ENCODE peak calls at places on chromosomes 12 and 14, in five cellular contexts. One of them, this sample, is unnamed.

GRCh38 chr12:51636986-51637385 is 46.0 kb downstream of the SCN8A start:
- DNase-seq in epithelial cell of esophagus: no peak
- DNase-seq in fibroblast of the aortic adventitia: no peak
- DNase-seq in tibial artery: no peak
- DNase-seq in AG09309: no peak
- DNase-seq in this sample: no peak

GRCh38 chr14:34012978-34013713 is 62.3 kb upstream of the EGLN3 start:
- DNase-seq in epithelial cell of esophagus: peak; percentile 41
- DNase-seq in tibial artery: no peak
- DNase-seq in AG09309: no peak
- DNase-seq in fibroblast of the aortic adventitia: no peak
- DNase-seq in this sample: no peak

GRCh38 chr12:24366514-24366913 is 417.0 kb upstream of the SOX5 start:
- DNase-seq in epithelial cell of esophagus: no peak
- DNase-seq in AG09309: no peak
- DNase-seq in tibial artery: no peak
- DNase-seq in fibroblast of the aortic adventitia: no peak
- DNase-seq in this sample: no peak

GRCh38 chr12:121296618-121297476 is at the start of gene CAMKK2:
- DNase-seq in fibroblast of the aortic adventitia: peak; percentile 67
- DNase-seq in AG09309: peak; percentile 3
- DNase-seq in tibial artery: peak; percentile 76
- DNase-seq in epithelial cell of esophagus: peak; percentile 90
- DNase-seq in this sample: peak; percentile 94

GRCh38 chr12:114743799-114744198 is 59.8 kb upstream of the TBX3 start:
- DNase-seq in tibial artery: no peak
- DNase-seq in AG09309: no peak
- DNase-seq in fibroblast of the aortic adventitia: no peak
- DNase-seq in epithelial cell of esophagus: no peak
- DNase-seq in this sample: no peak

GRCh38 chr14:99686557-99687283 is 2.6 kb downstream of the CYP46A1 start:
- DNase-seq in epithelial cell of esophagus: no peak
- DNase-seq in tibial artery: no peak
- DNase-seq in AG09309: no peak
- DNase-seq in fibroblast of the aortic adventitia: no peak
- DNase-seq in this sample: no peak

GRCh38 chr12:70645494-70646317 is 8.5 kb upstream of the PTPRB start:
- DNase-seq in tibial artery: peak; percentile 53
- DNase-seq in fibroblast of the aortic adventitia: peak; percentile 94
- DNase-seq in AG09309: peak; percentile 89
- DNase-seq in epithelial cell of esophagus: peak; percentile 86
- DNase-seq in this sample: no peak

GRCh38 chr12:59041241-59042121 is 121.2 kb upstream of the LRIG3 start:
- DNase-seq in AG09309: peak; percentile 79
- DNase-seq in epithelial cell of esophagus: peak; percentile 95
- DNase-seq in tibial artery: no peak
- DNase-seq in fibroblast of the aortic adventitia: peak; percentile 95
- DNase-seq in this sample: no peak

GRCh38 chr12:22925593-22925992 is 300.6 kb downstream of the ETNK1 start:
- DNase-seq in AG09309: no peak
- DNase-seq in epithelial cell of esophagus: no peak
- DNase-seq in fibroblast of the aortic adventitia: no peak
- DNase-seq in tibial artery: no peak
- DNase-seq in this sample: no peak

GRCh38 chr12:12016284-12017100 is 54.2 kb upstream of the BCL2L14 start:
- DNase-seq in tibial artery: no peak
- DNase-seq in AG09309: no peak
- DNase-seq in fibroblast of the aortic adventitia: no peak
- DNase-seq in epithelial cell of esophagus: no peak
- DNase-seq in this sample: no peak

DNA sequence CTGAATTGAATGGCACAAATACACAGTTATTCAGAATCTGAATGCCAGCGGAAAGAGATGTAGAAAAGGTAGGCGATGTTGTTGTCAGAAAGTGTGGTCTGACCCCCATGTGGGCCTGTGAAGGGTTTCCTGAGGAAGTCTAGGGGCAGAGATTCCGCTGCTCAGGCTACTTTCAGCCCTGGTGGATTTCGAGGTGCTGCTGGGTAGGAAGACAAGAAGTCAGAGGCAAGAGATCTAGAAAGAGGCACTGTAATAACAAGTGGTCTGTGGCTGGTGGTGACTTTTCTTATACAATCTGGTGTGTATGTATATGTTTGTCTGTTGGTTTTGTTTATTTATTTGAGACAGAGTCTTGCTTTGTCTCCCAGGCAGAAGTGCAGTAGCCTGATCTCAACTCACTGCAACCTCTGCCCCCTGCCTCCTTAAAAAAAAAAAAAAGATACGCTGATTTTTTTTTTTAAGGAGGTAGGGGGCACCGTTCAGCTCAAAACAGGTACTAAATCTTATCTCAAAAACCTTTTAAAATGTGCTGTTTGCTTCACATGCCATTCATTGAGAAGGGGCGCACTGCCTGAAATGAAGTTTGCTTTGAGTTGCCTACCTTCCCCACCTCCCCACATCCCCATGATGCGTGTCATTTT is 27.1 kb upstream of the MANSC4 start:
- DNase-seq in AG09309: no peak
- DNase-seq in epithelial cell of esophagus: no peak
- DNase-seq in fibroblast of the aortic adventitia: no peak
- DNase-seq in tibial artery: no peak
- DNase-seq in this sample: no peak
- TF ChIP-seq CTCF in AG09309: no peak
- TF ChIP-seq CTCF in epithelial cell of esophagus: no peak
- TF ChIP-seq CTCF in fibroblast of the aortic adventitia: no peak
- TF ChIP-seq CTCF in tibial artery: no peak
- TF ChIP-seq CTCF in this sample: no peak

GRCh38 chr14:103463149-103463548 is 59.5 kb downstream of the CKB start:
- DNase-seq in fibroblast of the aortic adventitia: no peak
- DNase-seq in epithelial cell of esophagus: no peak
- DNase-seq in AG09309: no peak
- DNase-seq in tibial artery: no peak
- DNase-seq in this sample: no peak
- TF ChIP-seq CTCF in fibroblast of the aortic adventitia: no peak
- TF ChIP-seq CTCF in epithelial cell of esophagus: no peak
- TF ChIP-seq CTCF in AG09309: no peak
- TF ChIP-seq CTCF in tibial artery: no peak
- TF ChIP-seq CTCF in this sample: no peak

GRCh38 chr12:115870021-115870420 is 407.5 kb downstream of the MED13L start:
- DNase-seq in fibroblast of the aortic adventitia: no peak
- DNase-seq in AG09309: no peak
- DNase-seq in tibial artery: no peak
- DNase-seq in epithelial cell of esophagus: no peak
- DNase-seq in this sample: no peak
- TF ChIP-seq CTCF in fibroblast of the aortic adventitia: no peak
- TF ChIP-seq CTCF in AG09309: no peak
- TF ChIP-seq CTCF in tibial artery: no peak
- TF ChIP-seq CTCF in epithelial cell of esophagus: no peak
- TF ChIP-seq CTCF in this sample: no peak

DNA sequence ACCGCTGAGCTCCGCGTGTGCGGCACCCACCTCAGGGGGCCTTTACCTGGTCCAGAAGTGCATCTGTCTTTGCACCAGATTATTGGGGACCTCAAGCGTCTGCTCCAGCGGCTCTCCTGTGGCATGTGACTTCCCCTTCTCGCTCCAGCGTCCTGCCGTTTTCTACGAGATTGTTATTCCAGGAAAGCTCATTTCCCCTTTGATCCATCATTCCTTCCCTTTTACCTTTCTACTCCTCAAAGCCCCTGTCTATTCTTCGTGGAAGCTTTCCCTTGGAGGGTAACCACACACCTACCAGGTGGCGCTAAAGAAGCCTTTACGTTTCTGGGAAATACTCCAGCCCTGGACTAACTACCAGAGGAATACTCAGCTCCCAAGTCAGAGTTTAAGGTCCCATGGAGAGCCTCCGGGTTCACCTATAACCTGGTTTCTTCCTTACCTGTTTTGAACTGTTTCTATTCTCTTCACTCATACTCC is 1.5 kb downstream of the FKBP4 start:
- DNase-seq in fibroblast of the aortic adventitia: no peak
- DNase-seq in epithelial cell of esophagus: peak; percentile 36
- DNase-seq in AG09309: no peak
- DNase-seq in tibial artery: no peak
- DNase-seq in this sample: no peak
- TF ChIP-seq CTCF in fibroblast of the aortic adventitia: no peak
- TF ChIP-seq CTCF in epithelial cell of esophagus: peak; percentile 44
- TF ChIP-seq CTCF in AG09309: no peak
- TF ChIP-seq CTCF in tibial artery: no peak
- TF ChIP-seq CTCF in this sample: no peak

GRCh38 chr12:46221255-46222128 is 47.4 kb downstream of the SLC38A1 start:
- DNase-seq in tibial artery: no peak
- DNase-seq in fibroblast of the aortic adventitia: peak; percentile 83
- DNase-seq in epithelial cell of esophagus: peak; percentile 52
- DNase-seq in AG09309: no peak
- DNase-seq in this sample: no peak

GRCh38 chr12:46222642-46223041 is 46.2 kb downstream of the SLC38A1 start:
- DNase-seq in AG09309: no peak
- DNase-seq in epithelial cell of esophagus: no peak
- DNase-seq in fibroblast of the aortic adventitia: no peak
- DNase-seq in tibial artery: no peak
- DNase-seq in this sample: no peak

GRCh38 chr12:46219892-46220655 is 48.8 kb downstream of the SLC38A1 start:
- DNase-seq in AG09309: peak; percentile 55
- DNase-seq in epithelial cell of esophagus: peak; percentile 71
- DNase-seq in tibial artery: no peak
- DNase-seq in fibroblast of the aortic adventitia: peak; percentile 94
- DNase-seq in this sample: no peak

GRCh38 chr12:46224401-46224800 is 44.4 kb downstream of the SLC38A1 start:
- DNase-seq in epithelial cell of esophagus: no peak
- DNase-seq in fibroblast of the aortic adventitia: peak; percentile 98
- DNase-seq in AG09309: peak; percentile 51
- DNase-seq in tibial artery: peak; percentile 80
- DNase-seq in this sample: no peak

GRCh38 chr12:46223047-46223446 is 45.8 kb downstream of the SLC38A1 start:
- DNase-seq in epithelial cell of esophagus: no peak
- DNase-seq in fibroblast of the aortic adventitia: no peak
- DNase-seq in tibial artery: no peak
- DNase-seq in AG09309: no peak
- DNase-seq in this sample: no peak
- TF ChIP-seq CTCF in epithelial cell of esophagus: no peak
- TF ChIP-seq CTCF in fibroblast of the aortic adventitia: no peak
- TF ChIP-seq CTCF in tibial artery: no peak
- TF ChIP-seq CTCF in AG09309: no peak
- TF ChIP-seq CTCF in this sample: no peak

DNA sequence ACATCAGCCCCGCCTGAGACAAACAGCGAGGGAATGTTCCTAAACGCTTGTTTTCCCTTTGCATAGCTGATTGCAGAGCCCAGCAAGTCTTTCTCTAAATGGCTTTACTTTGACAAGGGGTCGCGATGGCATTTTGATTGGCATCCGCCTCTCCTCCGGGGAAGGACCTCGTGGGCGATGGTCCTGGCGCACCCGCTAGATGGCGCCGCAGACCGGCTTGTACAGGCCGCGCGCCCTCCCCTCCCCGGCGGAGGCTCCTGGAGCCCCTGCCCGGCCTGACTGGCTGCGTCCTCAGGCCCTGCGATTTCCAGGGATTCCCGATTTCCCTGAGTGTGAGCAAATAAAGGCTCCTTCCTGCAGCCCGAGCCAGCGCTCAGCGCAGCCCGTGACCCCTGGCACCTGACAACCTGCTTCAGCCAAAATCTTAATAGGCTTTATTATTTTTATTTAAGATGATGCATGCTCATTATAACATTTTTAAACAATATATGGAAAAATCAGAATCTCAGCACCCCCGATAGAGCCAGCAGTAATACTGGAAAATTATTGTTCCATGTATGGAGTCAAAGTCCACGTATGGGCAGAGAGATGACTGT is 468.3 kb downstream of the AACS start:
- DNase-seq in fibroblast of the aortic adventitia: peak; percentile 10
- DNase-seq in epithelial cell of esophagus: peak; percentile 14
- DNase-seq in AG09309: no peak
- DNase-seq in tibial artery: no peak
- DNase-seq in this sample: no peak
- TF ChIP-seq CTCF in fibroblast of the aortic adventitia: peak; percentile 62
- TF ChIP-seq CTCF in epithelial cell of esophagus: peak; percentile 49
- TF ChIP-seq CTCF in AG09309: peak; percentile 47
- TF ChIP-seq CTCF in tibial artery: no peak
- TF ChIP-seq CTCF in this sample: no peak

GRCh38 chr12:6662906-6663742 is at the start of gene ING4:
- DNase-seq in epithelial cell of esophagus: peak; percentile 100
- DNase-seq in AG09309: peak; percentile 98
- DNase-seq in tibial artery: peak; percentile 99
- DNase-seq in fibroblast of the aortic adventitia: peak; percentile 99
- DNase-seq in this sample: peak; percentile 80

GRCh38 chr12:6666211-6666610 is 3.3 kb upstream of the ING4 start:
- DNase-seq in epithelial cell of esophagus: no peak
- DNase-seq in tibial artery: no peak
- DNase-seq in AG09309: no peak
- DNase-seq in fibroblast of the aortic adventitia: no peak
- DNase-seq in this sample: no peak

GRCh38 chr12:6672143-6672542 is 9.2 kb upstream of the ING4 start:
- DNase-seq in tibial artery: no peak
- DNase-seq in fibroblast of the aortic adventitia: no peak
- DNase-seq in AG09309: no peak
- DNase-seq in epithelial cell of esophagus: no peak
- DNase-seq in this sample: no peak

GRCh38 chr12:6664902-6665301 is 2.0 kb upstream of the ING4 start:
- DNase-seq in fibroblast of the aortic adventitia: no peak
- DNase-seq in epithelial cell of esophagus: no peak
- DNase-seq in tibial artery: no peak
- DNase-seq in AG09309: no peak
- DNase-seq in this sample: no peak

DNA sequence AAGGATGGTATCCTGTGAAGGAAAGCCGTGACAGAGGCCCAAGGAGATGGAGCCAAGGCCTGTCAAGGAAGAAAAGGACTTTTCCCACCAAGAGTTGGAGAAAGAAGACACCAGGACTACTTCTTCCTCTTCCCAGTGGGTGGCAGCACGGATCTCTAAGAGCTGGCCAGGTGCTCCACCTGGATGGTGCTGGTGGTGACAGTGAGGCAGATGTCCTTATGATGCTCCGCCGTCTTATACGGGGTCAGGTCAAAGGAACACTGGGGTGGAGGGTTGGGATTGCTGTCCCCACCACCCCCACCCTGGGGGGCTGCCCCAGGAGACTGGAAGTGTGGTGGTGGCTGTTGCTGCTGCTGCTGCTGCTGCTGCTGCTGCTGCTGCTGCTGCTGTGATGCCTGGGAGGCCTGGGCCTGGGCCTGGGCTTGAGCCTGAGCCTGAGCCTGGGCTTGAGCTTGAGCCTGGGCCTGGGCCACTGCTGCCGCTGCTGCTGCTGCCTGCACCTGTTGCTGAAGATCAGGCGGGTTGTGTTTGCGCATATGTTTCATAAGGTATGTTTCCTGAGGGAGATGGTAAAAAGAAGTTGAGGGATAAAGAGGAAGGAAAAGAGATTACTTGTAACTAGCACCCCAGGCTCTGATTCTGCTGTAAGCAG is 4.8 kb upstream of the ING4 start:
- DNase-seq in tibial artery: no peak
- DNase-seq in AG09309: no peak
- DNase-seq in epithelial cell of esophagus: peak; percentile 36
- DNase-seq in fibroblast of the aortic adventitia: no peak
- DNase-seq in this sample: no peak
- TF ChIP-seq CTCF in tibial artery: no peak
- TF ChIP-seq CTCF in AG09309: peak; percentile 17
- TF ChIP-seq CTCF in epithelial cell of esophagus: peak; percentile 50
- TF ChIP-seq CTCF in fibroblast of the aortic adventitia: no peak
- TF ChIP-seq CTCF in this sample: no peak